ENCODE peak calls at places on chromosome 2, in nine cellular contexts. Z, S, X, K, D, I, C, N and M are unnamed samples.

GRCh38 chr2:53715568-53715967 is 52.0 kb upstream of the CHAC2 start:
- DNase-seq in Z (peak; percentile 12), S (peak; percentile 4), X (no peak), K (no peak), D (no peak), I (no peak), C (no peak), N (no peak), M (no peak)

GRCh38 chr2:47086054-47086471 is 69.0 kb downstream of the STPG4 start:
- DNase-seq in Z (no peak), S (no peak), X (peak; percentile 71), K (peak; percentile 13), D (no peak), I (no peak), C (no peak), N (no peak), M (no peak)

GRCh38 chr2:126905991-126906390 is 7.3 kb downstream of the TEX51 start:
- DNase-seq in Z (no peak), S (no peak), X (no peak), K (no peak), D (no peak), I (peak; percentile 1), C (peak; percentile 31), N (peak; percentile 6), M (no peak)

GRCh38 chr2:170715062-170715931 is at the start of gene SP5:
- DNase-seq in Z (peak; percentile 35), S (peak; percentile 35), X (no peak), K (peak; percentile 22), D (peak; percentile 84), I (peak; percentile 86), C (no peak), N (peak; percentile 83), M (peak; percentile 94)

GRCh38 chr2:102664439-102665042 is 45.2 kb downstream of the SLC9A2 start:
- DNase-seq in Z (peak; percentile 87), S (peak; percentile 13), X (no peak), K (no peak), D (no peak), I (no peak), C (no peak), N (no peak), M (no peak)

GRCh38 chr2:46257476-46257875 is 39.7 kb upstream of the EPAS1 start:
- DNase-seq in Z (no peak), S (no peak), X (no peak), K (no peak), D (no peak), I (no peak), C (no peak), N (no peak), M (no peak)

GRCh38 chr2:33133436-33133835 is 186.7 kb downstream of the LTBP1 start:
- DNase-seq in Z (no peak), S (no peak), X (no peak), K (no peak), D (no peak), I (no peak), C (no peak), N (no peak), M (no peak)

GRCh38 chr2:107634172-107634571 is 192.5 kb upstream of the RGPD4 start:
- DNase-seq in Z (no peak), S (no peak), X (no peak), K (no peak), D (no peak), I (no peak), C (no peak), N (no peak), M (no peak)

GRCh38 chr2:100309973-100310719 is 12.2 kb downstream of the LONRF2 start:
- DNase-seq in Z (no peak), S (no peak), X (no peak), K (no peak), D (peak; percentile 15), I (peak; percentile 41), C (no peak), N (no peak), M (no peak)

GRCh38 chr2:62197609-62198236 is 1.8 kb downstream of the B3GNT2 start:
- DNase-seq in Z (no peak), S (peak; percentile 41), X (peak; percentile 89), K (no peak), D (peak; percentile 40), I (peak; percentile 38), C (no peak), N (peak; percentile 62), M (peak; percentile 92)

GRCh38 chr2:31207790-31208189 is 9.5 kb downstream of the CAPN14 start:
- DNase-seq in Z (no peak), S (no peak), X (no peak), K (no peak), D (no peak), I (no peak), C (no peak), N (peak; percentile 35), M (peak; percentile 72)

GRCh38 chr2:152505495-152505906 is 170.5 kb downstream of the FMNL2 start:
- DNase-seq in Z (no peak), S (peak; percentile 69), X (no peak), K (no peak), D (peak; percentile 58), I (no peak), C (no peak), N (no peak), M (no peak)

GRCh38 chr2:80830891-80831290 is 526.3 kb upstream of the LRRTM1 start:
- DNase-seq in Z (no peak), S (no peak), X (no peak), K (no peak), D (no peak), I (no peak), C (no peak), N (no peak), M (no peak)

GRCh38 chr2:55839182-55839819 is 84.3 kb downstream of the EFEMP1 start:
- DNase-seq in Z (no peak), S (peak; percentile 61), X (no peak), K (no peak), D (no peak), I (peak; percentile 54), C (no peak), N (no peak), M (peak; percentile 17)

DNA sequence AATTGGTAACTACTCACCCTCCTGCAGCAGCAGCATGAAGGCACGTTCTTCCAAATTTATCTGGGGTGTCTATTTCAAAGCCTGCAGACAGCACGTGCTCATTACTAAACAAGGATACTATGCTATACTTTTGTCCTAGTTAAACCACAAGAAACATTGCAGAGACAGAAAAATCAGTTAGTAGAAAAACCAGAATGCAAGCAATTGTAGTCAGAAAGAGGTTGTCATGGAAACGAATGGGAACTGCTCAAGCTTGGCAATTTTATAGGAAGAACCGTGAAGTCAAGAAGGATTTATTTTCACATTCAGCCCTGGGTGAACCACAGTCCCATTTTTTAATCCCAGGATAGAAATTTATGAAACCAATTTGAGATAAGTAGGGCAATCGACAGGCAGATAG is 162.2 kb upstream of the PGAP1 start:
- DNase-seq in Z (no peak), S (no peak), X (no peak), K (no peak), D (no peak), I (no peak), C (no peak), N (no peak), M (no peak)
- H3K27ac ChIP-seq in Z (no peak overlapping the region), S (no peak overlapping the region), X (no peak overlapping the region), K (no peak overlapping the region), D (no peak overlapping the region), I (no peak overlapping the region), C (no peak overlapping the region), N (no peak overlapping the region), M (no peak overlapping the region)

GRCh38 chr2:208413931-208414330 is 7.3 kb downstream of the PTH2R start:
- DNase-seq in Z (no peak), S (no peak), X (no peak), K (no peak), D (no peak), I (no peak), C (no peak), N (no peak), M (no peak)
- H3K27ac ChIP-seq in Z (no peak overlapping the region), S (no peak overlapping the region), X (no peak overlapping the region), K (no peak overlapping the region), D (no peak overlapping the region), I (no peak overlapping the region), C (no peak overlapping the region), N (no peak overlapping the region), M (no peak overlapping the region)

GRCh38 chr2:10144771-10145518 is 22.4 kb downstream of the RRM2 start:
- DNase-seq in Z (no peak), S (no peak), X (peak; percentile 34), K (no peak), D (no peak), I (no peak), C (no peak), N (no peak), M (no peak)
- H3K27ac ChIP-seq in Z (no peak overlapping the region), S (no peak overlapping the region), X (no peak overlapping the region), K (no peak overlapping the region), D (no peak overlapping the region), I (peak overlapping the region; percentile 50), C (no peak overlapping the region), N (no peak overlapping the region), M (no peak overlapping the region)

GRCh38 chr2:237198144-237198900 is 112.6 kb downstream of the COPS8 start:
- DNase-seq in Z (no peak), S (no peak), X (no peak), K (no peak), D (no peak), I (no peak), C (no peak), N (no peak), M (no peak)

GRCh38 chr2:237201461-237202287 is 116.0 kb downstream of the COPS8 start:
- DNase-seq in Z (peak; percentile 73), S (peak; percentile 80), X (no peak), K (no peak), D (peak; percentile 83), I (peak; percentile 25), C (no peak), N (no peak), M (no peak)

GRCh38 chr2:237199082-237199481 is 113.4 kb downstream of the COPS8 start:
- DNase-seq in Z (no peak), S (no peak), X (no peak), K (no peak), D (no peak), I (no peak), C (no peak), N (no peak), M (no peak)

GRCh38 chr2:237200462-237200861 is 114.8 kb downstream of the COPS8 start:
- DNase-seq in Z (no peak), S (no peak), X (no peak), K (no peak), D (peak; percentile 16), I (no peak), C (no peak), N (peak; percentile 31), M (no peak)

GRCh38 chr2:237199577-237199976 is 113.9 kb downstream of the COPS8 start:
- DNase-seq in Z (no peak), S (no peak), X (no peak), K (no peak), D (peak; percentile 12), I (no peak), C (no peak), N (no peak), M (no peak)
- H3K27ac ChIP-seq in Z (no peak overlapping the region), S (no peak overlapping the region), X (no peak overlapping the region), K (no peak overlapping the region), D (no peak overlapping the region), I (no peak overlapping the region), C (no peak overlapping the region), N (no peak overlapping the region), M (no peak overlapping the region)